ENCODE peak calls at places on chromosomes 11 and 22, in eight cellular contexts. N is memory B cell, K is NCI-H1436, G is RCC 7860, P is HEK293T, D is hepatic stellate cell, Z is C1 segment of cervical spinal cord, U is T-cell. V is an unnamed sample.

GRCh38 chr11:96090711-96091110 is 166.8 kb upstream of the MTMR2 start:
- DNase-seq in N (no peak), K (no peak), G (peak; percentile 36), P (no peak), D (peak; percentile 41), Z (no peak), U (no peak), V (no peak)

GRCh38 chr22:28955817-28956216 is 72.4 kb downstream of the ZNRF3 start:
- DNase-seq in N (peak; percentile 5), K (no peak), G (no peak), P (no peak), D (no peak), Z (no peak), U (peak; percentile 46), V (no peak)

GRCh38 chr11:101128571-101129202 is 926 bp downstream of the PGR start:
- DNase-seq in N (no peak), K (no peak), G (no peak), P (no peak), D (no peak), Z (no peak), U (no peak), V (no peak)

GRCh38 chr11:65279713-65280459 is 18.1 kb downstream of the POLA2 start:
- DNase-seq in N (no peak), K (no peak), G (peak; percentile 85), P (no peak), D (peak; percentile 45), Z (no peak), U (no peak), V (peak; percentile 74)

GRCh38 chr11:134513585-134514120 is 101.6 kb upstream of the B3GAT1 start:
- DNase-seq in N (no peak), K (no peak), G (no peak), P (no peak), D (no peak), Z (no peak), U (no peak), V (no peak)

GRCh38 chr11:96017872-96018271 is 94.0 kb upstream of the MTMR2 start:
- DNase-seq in N (no peak), K (no peak), G (no peak), P (no peak), D (no peak), Z (no peak), U (no peak), V (no peak)

GRCh38 chr22:35315141-35315854 is 15.6 kb downstream of the TOM1 start:
- DNase-seq in N (no peak), K (no peak), G (no peak), P (no peak), D (no peak), Z (peak; percentile 6), U (no peak), V (no peak)

GRCh38 chr22:21444701-21445436 is 22.3 kb upstream of the TMEM191C start:
- DNase-seq in N (no peak), K (no peak), G (no peak), P (no peak), D (no peak), Z (no peak), U (no peak), V (no peak)

GRCh38 chr11:90294091-90294490 is 71.2 kb upstream of the CHORDC1 start:
- DNase-seq in N (no peak), K (no peak), G (no peak), P (no peak), D (no peak), Z (no peak), U (no peak), V (no peak)

GRCh38 chr11:63667993-63668392 is 3.2 kb downstream of the ATL3 start:
- DNase-seq in N (no peak), K (no peak), G (peak; percentile 82), P (no peak), D (peak; percentile 88), Z (no peak), U (no peak), V (peak; percentile 92)

GRCh38 chr11:22433066-22433450 is 94.9 kb downstream of the SLC17A6 start:
- DNase-seq in N (no peak), K (no peak), G (no peak), P (no peak), D (peak; percentile 1), Z (no peak), U (no peak), V (no peak)

GRCh38 chr22:23285734-23286133 is 105.4 kb downstream of the BCR start:
- DNase-seq in N (no peak), K (no peak), G (peak; percentile 84), P (no peak), D (no peak), Z (no peak), U (no peak), V (no peak)

GRCh38 chr22:50469377-50470305 is 5.2 kb downstream of the SBF1 start:
- DNase-seq in N (peak; percentile 91), K (peak; percentile 84), G (peak; percentile 74), P (no peak), D (no peak), Z (no peak), U (peak; percentile 95), V (no peak)

GRCh38 chr11:69435161-69435990 is 46.1 kb upstream of the LINC01488 start:
- DNase-seq in N (no peak), K (no peak), G (no peak), P (no peak), D (no peak), Z (no peak), U (no peak), V (no peak)

GRCh38 chr11:88043149-88043548 is 132.1 kb downstream of the RAB38 start:
- DNase-seq in N (no peak), K (no peak), G (no peak), P (no peak), D (no peak), Z (no peak), U (no peak), V (no peak)

GRCh38 chr11:103618532-103618931 is 417.9 kb upstream of the DDI1 start:
- DNase-seq in N (no peak), K (no peak), G (no peak), P (no peak), D (no peak), Z (no peak), U (no peak), V (peak; percentile 5)

GRCh38 chr11:30481385-30481784 is 104.8 kb downstream of the MPPED2 start:
- DNase-seq in N (no peak), K (no peak), G (no peak), P (no peak), D (no peak), Z (no peak), U (no peak), V (no peak)

GRCh38 chr11:77142091-77142975 is 14.3 kb downstream of the MYO7A start:
- DNase-seq in N (no peak), K (no peak), G (no peak), P (no peak), D (no peak), Z (no peak), U (no peak), V (no peak)